ENCODE peak calls at places on chromosomes 11 and 22, in nine cellular contexts. One of them, this sample, is unnamed.

GRCh38 chr22:40432167-40432566 is 61.8 kb downstream of the SGSM3 start:
- DNase-seq in A549: no peak
- DNase-seq in GM12878: no peak
- DNase-seq in sigmoid colon: no peak
- DNase-seq in stomach: no peak
- DNase-seq in esophagus muscularis mucosa: no peak
- DNase-seq in suprapubic skin: no peak
- DNase-seq in HepG2: no peak
- DNase-seq in ovary: no peak
- DNase-seq in this sample: no peak

GRCh38 chr11:111045408-111045806 is 200.1 kb upstream of the POU2AF2 start:
- DNase-seq in A549: no peak
- DNase-seq in HepG2: no peak
- DNase-seq in GM12878: no peak
- DNase-seq in stomach: no peak
- DNase-seq in esophagus muscularis mucosa: no peak
- DNase-seq in ovary: no peak
- DNase-seq in sigmoid colon: no peak
- DNase-seq in suprapubic skin: no peak
- DNase-seq in this sample: no peak

GRCh38 chr11:1486054-1486825 is at the start of gene MOB2:
- DNase-seq in stomach: peak
- DNase-seq in ovary: peak
- DNase-seq in esophagus muscularis mucosa: no peak
- DNase-seq in suprapubic skin: peak
- DNase-seq in HepG2: no peak
- DNase-seq in GM12878: no peak
- DNase-seq in sigmoid colon: peak
- DNase-seq in A549: no peak
- DNase-seq in this sample: no peak

GRCh38 chr11:3056296-3057068 is 741 bp downstream of the CARS1 start:
- DNase-seq in sigmoid colon: peak
- DNase-seq in HepG2: no peak
- DNase-seq in esophagus muscularis mucosa: no peak
- DNase-seq in ovary: no peak
- DNase-seq in stomach: peak
- DNase-seq in suprapubic skin: no peak
- DNase-seq in GM12878: no peak
- DNase-seq in A549: no peak
- DNase-seq in this sample: no peak

GRCh38 chr22:33722817-33723216 is 197.5 kb downstream of the LARGE1 start:
- DNase-seq in GM12878: no peak
- DNase-seq in sigmoid colon: no peak
- DNase-seq in esophagus muscularis mucosa: no peak
- DNase-seq in HepG2: no peak
- DNase-seq in ovary: no peak
- DNase-seq in suprapubic skin: no peak
- DNase-seq in stomach: no peak
- DNase-seq in A549: no peak
- DNase-seq in this sample: no peak

GRCh38 chr11:115886111-115886733 is 382.0 kb upstream of the CADM1 start:
- DNase-seq in esophagus muscularis mucosa: peak
- DNase-seq in A549: no peak
- DNase-seq in GM12878: no peak
- DNase-seq in stomach: no peak
- DNase-seq in ovary: no peak
- DNase-seq in suprapubic skin: no peak
- DNase-seq in HepG2: no peak
- DNase-seq in sigmoid colon: no peak
- DNase-seq in this sample: no peak

GRCh38 chr22:36267058-36267457 is 14.1 kb downstream of the APOL1 start:
- DNase-seq in suprapubic skin: peak
- DNase-seq in stomach: no peak
- DNase-seq in sigmoid colon: no peak
- DNase-seq in A549: no peak
- DNase-seq in ovary: no peak
- DNase-seq in HepG2: no peak
- DNase-seq in esophagus muscularis mucosa: no peak
- DNase-seq in GM12878: no peak
- DNase-seq in this sample: no peak

GRCh38 chr11:105298630-105299029 is 159.1 kb upstream of the CARD18 start:
- DNase-seq in HepG2: no peak
- DNase-seq in suprapubic skin: no peak
- DNase-seq in A549: no peak
- DNase-seq in sigmoid colon: no peak
- DNase-seq in GM12878: no peak
- DNase-seq in ovary: no peak
- DNase-seq in esophagus muscularis mucosa: no peak
- DNase-seq in stomach: no peak
- DNase-seq in this sample: no peak

GRCh38 chr11:46697723-46698122 is 2.7 kb downstream of the ARHGAP1 start:
- DNase-seq in stomach: no peak
- DNase-seq in ovary: no peak
- DNase-seq in suprapubic skin: no peak
- DNase-seq in sigmoid colon: no peak
- DNase-seq in A549: no peak
- DNase-seq in HepG2: no peak
- DNase-seq in GM12878: no peak
- DNase-seq in esophagus muscularis mucosa: no peak
- DNase-seq in this sample: no peak

GRCh38 chr11:78499971-78500370 is 74.7 kb downstream of the NARS2 start:
- DNase-seq in sigmoid colon: no peak
- DNase-seq in ovary: no peak
- DNase-seq in A549: no peak
- DNase-seq in GM12878: no peak
- DNase-seq in esophagus muscularis mucosa: no peak
- DNase-seq in stomach: no peak
- DNase-seq in suprapubic skin: no peak
- DNase-seq in HepG2: no peak
- DNase-seq in this sample: no peak

GRCh38 chr11:45828996-45829395 is 18.3 kb upstream of the CRY2 start:
- DNase-seq in ovary: no peak
- DNase-seq in A549: no peak
- DNase-seq in HepG2: no peak
- DNase-seq in suprapubic skin: no peak
- DNase-seq in sigmoid colon: no peak
- DNase-seq in esophagus muscularis mucosa: no peak
- DNase-seq in GM12878: no peak
- DNase-seq in stomach: no peak
- DNase-seq in this sample: no peak

GRCh38 chr11:17991799-17992433 is 20.9 kb downstream of the SERGEF start:
- DNase-seq in sigmoid colon: no peak
- DNase-seq in A549: peak
- DNase-seq in stomach: peak
- DNase-seq in suprapubic skin: no peak
- DNase-seq in HepG2: peak
- DNase-seq in esophagus muscularis mucosa: no peak
- DNase-seq in ovary: no peak
- DNase-seq in GM12878: no peak
- DNase-seq in this sample: no peak

GRCh38 chr11:75497788-75498404 is 27.8 kb downstream of the GDPD5 start:
- DNase-seq in stomach: no peak
- DNase-seq in GM12878: no peak
- DNase-seq in A549: no peak
- DNase-seq in esophagus muscularis mucosa: no peak
- DNase-seq in sigmoid colon: no peak
- DNase-seq in HepG2: no peak
- DNase-seq in ovary: no peak
- DNase-seq in suprapubic skin: no peak
- DNase-seq in this sample: no peak

GRCh38 chr11:66725646-66726045 is 3.4 kb downstream of the SPTBN2 start:
- DNase-seq in HepG2: no peak
- DNase-seq in esophagus muscularis mucosa: no peak
- DNase-seq in A549: no peak
- DNase-seq in ovary: no peak
- DNase-seq in stomach: no peak
- DNase-seq in GM12878: no peak
- DNase-seq in sigmoid colon: peak
- DNase-seq in suprapubic skin: no peak
- DNase-seq in this sample: no peak

GRCh38 chr22:38402204-38402603 is 52.8 kb downstream of the KCNJ4 start:
- DNase-seq in esophagus muscularis mucosa: no peak
- DNase-seq in ovary: no peak
- DNase-seq in suprapubic skin: no peak
- DNase-seq in stomach: no peak
- DNase-seq in GM12878: no peak
- DNase-seq in sigmoid colon: no peak
- DNase-seq in A549: no peak
- DNase-seq in HepG2: no peak
- DNase-seq in this sample: no peak

GRCh38 chr11:32893091-32893946 is 708 bp downstream of the QSER1 start:
- DNase-seq in HepG2: peak
- DNase-seq in stomach: peak
- DNase-seq in ovary: peak
- DNase-seq in sigmoid colon: peak
- DNase-seq in A549: peak
- DNase-seq in suprapubic skin: peak
- DNase-seq in GM12878: no peak
- DNase-seq in esophagus muscularis mucosa: no peak
- DNase-seq in this sample: peak

GRCh38 chr22:48786679-48786996 is 1041.0 kb downstream of the BRD1 start:
- DNase-seq in GM12878: no peak
- DNase-seq in ovary: no peak
- DNase-seq in HepG2: no peak
- DNase-seq in stomach: no peak
- DNase-seq in sigmoid colon: peak
- DNase-seq in suprapubic skin: no peak
- DNase-seq in A549: no peak
- DNase-seq in esophagus muscularis mucosa: no peak
- DNase-seq in this sample: no peak

GRCh38 chr11:121539000-121539399 is 86.2 kb upstream of the SORL1-AS1 start:
- DNase-seq in HepG2: no peak
- DNase-seq in A549: no peak
- DNase-seq in ovary: no peak
- DNase-seq in sigmoid colon: no peak
- DNase-seq in suprapubic skin: no peak
- DNase-seq in GM12878: peak
- DNase-seq in esophagus muscularis mucosa: no peak
- DNase-seq in stomach: no peak
- DNase-seq in this sample: no peak

DNA sequence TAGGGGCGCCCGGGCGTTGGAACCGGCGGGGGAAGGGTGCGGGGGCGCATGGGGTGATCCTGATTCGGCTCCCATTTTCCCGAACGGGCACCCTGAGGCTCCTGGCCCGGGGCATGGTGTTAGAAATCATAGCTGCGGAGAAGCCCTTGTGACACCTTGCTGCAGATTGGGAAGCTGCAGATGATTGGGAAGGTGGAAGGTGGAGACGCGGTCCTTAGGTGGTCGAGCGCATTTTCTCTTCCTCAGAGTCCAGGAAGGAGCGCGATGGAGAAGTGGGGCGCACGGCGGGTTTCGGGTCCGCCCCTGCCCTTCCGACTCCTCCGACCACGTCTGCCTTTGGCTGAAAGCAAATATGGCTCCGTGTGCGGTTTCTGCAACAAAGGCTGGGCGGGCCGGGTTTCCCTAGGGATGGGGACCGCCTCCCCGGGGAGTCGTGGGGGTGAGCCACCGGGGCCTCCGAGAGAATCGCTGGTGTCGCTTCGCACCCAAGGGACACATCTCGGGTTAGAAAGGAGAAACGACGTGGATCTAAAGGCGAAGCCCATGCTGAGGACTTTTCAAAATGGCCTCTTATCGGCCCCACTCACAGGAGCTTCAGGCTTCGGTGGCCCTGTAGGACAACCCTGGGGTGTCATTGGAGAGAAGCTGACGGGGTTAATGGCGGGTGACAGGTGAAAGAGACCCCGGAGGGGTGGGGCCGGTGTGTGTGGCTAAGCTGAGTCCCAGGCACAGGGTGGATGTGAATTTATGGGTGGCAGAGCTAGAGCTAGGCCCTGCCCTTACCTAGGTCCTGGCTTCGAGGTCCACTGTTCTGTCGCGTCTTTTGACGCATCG is 707 bp upstream of the FTH1 start:
- DNase-seq in esophagus muscularis mucosa: no peak
- DNase-seq in stomach: peak
- DNase-seq in suprapubic skin: peak
- DNase-seq in GM12878: peak
- DNase-seq in A549: peak
- DNase-seq in sigmoid colon: peak
- DNase-seq in ovary: peak
- DNase-seq in HepG2: peak
- DNase-seq in this sample: no peak
- TF ChIP-seq EP300 in esophagus muscularis mucosa: no peak
- TF ChIP-seq EP300 in stomach: no peak
- TF ChIP-seq EP300 in suprapubic skin: no peak
- TF ChIP-seq EP300 in GM12878: peak
- TF ChIP-seq EP300 in A549: no peak
- TF ChIP-seq EP300 in sigmoid colon: no peak
- TF ChIP-seq EP300 in ovary: no peak
- TF ChIP-seq EP300 in HepG2: no peak
- TF ChIP-seq EP300 in this sample: no peak

GRCh38 chr11:128848815-128849455 is 18.2 kb downstream of the KCNJ1 start:
- DNase-seq in stomach: peak
- DNase-seq in suprapubic skin: no peak
- DNase-seq in A549: peak
- DNase-seq in GM12878: no peak
- DNase-seq in sigmoid colon: no peak
- DNase-seq in esophagus muscularis mucosa: no peak
- DNase-seq in ovary: no peak
- DNase-seq in HepG2: peak
- DNase-seq in this sample: peak
- TF ChIP-seq EP300 in stomach: no peak
- TF ChIP-seq EP300 in suprapubic skin: no peak
- TF ChIP-seq EP300 in A549: no peak
- TF ChIP-seq EP300 in GM12878: no peak
- TF ChIP-seq EP300 in sigmoid colon: no peak
- TF ChIP-seq EP300 in esophagus muscularis mucosa: no peak
- TF ChIP-seq EP300 in ovary: no peak
- TF ChIP-seq EP300 in HepG2: no peak
- TF ChIP-seq EP300 in this sample: no peak

DNA sequence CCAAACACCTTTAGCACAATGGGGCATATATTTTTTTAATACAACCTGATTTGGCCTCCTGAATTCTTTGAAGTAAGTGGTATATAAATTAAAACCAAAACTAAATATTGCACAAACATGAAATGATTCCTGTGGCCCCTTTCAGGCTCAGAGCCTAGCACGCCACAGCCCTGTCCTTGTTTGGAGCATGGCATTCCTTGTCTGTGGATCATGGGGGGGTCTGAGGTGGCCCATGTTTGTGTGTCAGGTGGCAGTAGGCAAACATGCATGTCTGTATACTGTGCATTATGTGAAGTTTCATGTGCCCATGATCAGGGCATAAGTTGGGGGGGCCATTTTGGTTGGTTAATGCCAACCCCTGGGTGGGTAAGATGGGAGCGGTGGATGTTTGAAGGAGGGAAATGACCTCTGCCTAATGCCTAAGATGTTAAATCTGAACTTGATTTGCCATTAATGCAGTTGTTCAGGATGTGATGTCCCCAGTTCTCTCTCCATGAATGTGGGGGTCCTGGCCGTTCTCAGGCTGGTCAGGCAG is 18.6 kb downstream of the UPB1 start:
- DNase-seq in stomach: no peak
- DNase-seq in GM12878: no peak
- DNase-seq in ovary: no peak
- DNase-seq in A549: no peak
- DNase-seq in sigmoid colon: no peak
- DNase-seq in suprapubic skin: no peak
- DNase-seq in HepG2: no peak
- DNase-seq in esophagus muscularis mucosa: no peak
- DNase-seq in this sample: no peak
- TF ChIP-seq EP300 in stomach: no peak
- TF ChIP-seq EP300 in GM12878: no peak
- TF ChIP-seq EP300 in ovary: no peak
- TF ChIP-seq EP300 in A549: no peak
- TF ChIP-seq EP300 in sigmoid colon: no peak
- TF ChIP-seq EP300 in suprapubic skin: no peak
- TF ChIP-seq EP300 in HepG2: no peak
- TF ChIP-seq EP300 in esophagus muscularis mucosa: no peak
- TF ChIP-seq EP300 in this sample: no peak

GRCh38 chr22:25347752-25348102 is 128.3 kb downstream of the CRYBB2 start:
- DNase-seq in ovary: no peak
- DNase-seq in suprapubic skin: no peak
- DNase-seq in HepG2: no peak
- DNase-seq in A549: no peak
- DNase-seq in GM12878: no peak
- DNase-seq in esophagus muscularis mucosa: no peak
- DNase-seq in sigmoid colon: no peak
- DNase-seq in stomach: no peak
- DNase-seq in this sample: no peak
- TF ChIP-seq EP300 in ovary: no peak
- TF ChIP-seq EP300 in suprapubic skin: no peak
- TF ChIP-seq EP300 in HepG2: no peak
- TF ChIP-seq EP300 in A549: no peak
- TF ChIP-seq EP300 in GM12878: no peak
- TF ChIP-seq EP300 in esophagus muscularis mucosa: no peak
- TF ChIP-seq EP300 in sigmoid colon: no peak
- TF ChIP-seq EP300 in stomach: no peak
- TF ChIP-seq EP300 in this sample: no peak